ENCODE peak calls at places on chromosomes 5 and 9, in five cellular contexts. One of them, this sample, is unnamed.

GRCh38 chr9:132525308-132525707 is 57.1 kb upstream of the BARHL1 start:
- DNase-seq in HepG2: no peak
- DNase-seq in GM12878: no peak
- DNase-seq in NT2/D1: no peak
- DNase-seq in H1: no peak
- DNase-seq in this sample: no peak

GRCh38 chr9:129225815-129226214 is 47.8 kb upstream of the IER5L start:
- DNase-seq in H1: no peak
- DNase-seq in HepG2: no peak
- DNase-seq in NT2/D1: peak; percentile 58
- DNase-seq in GM12878: no peak
- DNase-seq in this sample: no peak

GRCh38 chr9:29691758-29692407 is 2118.6 kb upstream of the C9orf72 start:
- DNase-seq in HepG2: peak; percentile 36
- DNase-seq in NT2/D1: peak; percentile 65
- DNase-seq in GM12878: no peak
- DNase-seq in H1: peak; percentile 73
- DNase-seq in this sample: peak; percentile 36

GRCh38 chr5:133716475-133717183 is 104.3 kb upstream of the FSTL4 start:
- DNase-seq in HepG2: no peak
- DNase-seq in H1: no peak
- DNase-seq in GM12878: no peak
- DNase-seq in NT2/D1: no peak
- DNase-seq in this sample: no peak

GRCh38 chr5:134545070-134545868 is 19.8 kb downstream of the JADE2 start:
- DNase-seq in NT2/D1: no peak
- DNase-seq in H1: no peak
- DNase-seq in HepG2: no peak
- DNase-seq in GM12878: no peak
- DNase-seq in this sample: no peak

GRCh38 chr5:62896121-62896893 is 317.7 kb downstream of the LRRC70 start:
- DNase-seq in HepG2: no peak
- DNase-seq in NT2/D1: no peak
- DNase-seq in GM12878: no peak
- DNase-seq in H1: no peak
- DNase-seq in this sample: no peak

GRCh38 chr5:15248731-15249130 is 251.2 kb upstream of the FBXL7 start:
- DNase-seq in H1: no peak
- DNase-seq in GM12878: no peak
- DNase-seq in NT2/D1: no peak
- DNase-seq in HepG2: no peak
- DNase-seq in this sample: no peak

GRCh38 chr5:10566556-10567068 is 2.7 kb downstream of the ANKRD33B start:
- DNase-seq in NT2/D1: no peak
- DNase-seq in HepG2: no peak
- DNase-seq in H1: no peak
- DNase-seq in GM12878: no peak
- DNase-seq in this sample: no peak

GRCh38 chr9:77953590-77953989 is 78.0 kb downstream of the GNAQ start:
- DNase-seq in NT2/D1: no peak
- DNase-seq in H1: no peak
- DNase-seq in HepG2: no peak
- DNase-seq in GM12878: no peak
- DNase-seq in this sample: no peak

GRCh38 chr9:5873439-5873838 is 17.2 kb upstream of the MLANA start:
- DNase-seq in H1: no peak
- DNase-seq in HepG2: no peak
- DNase-seq in NT2/D1: no peak
- DNase-seq in GM12878: no peak
- DNase-seq in this sample: no peak

GRCh38 chr9:128554155-128554862 is 1.9 kb downstream of the SPTAN1 start:
- DNase-seq in HepG2: peak; percentile 85
- DNase-seq in H1: peak; percentile 51
- DNase-seq in GM12878: peak; percentile 27
- DNase-seq in NT2/D1: no peak
- DNase-seq in this sample: peak; percentile 41

GRCh38 chr9:27653246-27653645 is 80.0 kb upstream of the C9orf72 start:
- DNase-seq in HepG2: no peak
- DNase-seq in GM12878: no peak
- DNase-seq in NT2/D1: no peak
- DNase-seq in H1: no peak
- DNase-seq in this sample: no peak

GRCh38 chr9:135945969-135946368 is 15.2 kb downstream of the UBAC1 start:
- DNase-seq in HepG2: no peak
- DNase-seq in H1: no peak
- DNase-seq in GM12878: no peak
- DNase-seq in NT2/D1: no peak
- DNase-seq in this sample: no peak

GRCh38 chr5:179696605-179697004 is 2.2 kb upstream of the CANX start:
- DNase-seq in H1: no peak
- DNase-seq in NT2/D1: no peak
- DNase-seq in HepG2: no peak
- DNase-seq in GM12878: no peak
- DNase-seq in this sample: no peak

GRCh38 chr9:4119778-4120554 is 179.9 kb downstream of the GLIS3 start:
- DNase-seq in H1: no peak
- DNase-seq in GM12878: no peak
- DNase-seq in HepG2: no peak
- DNase-seq in NT2/D1: no peak
- DNase-seq in this sample: no peak

GRCh38 chr9:11821541-11821940 is 871.6 kb upstream of the TYRP1 start:
- DNase-seq in HepG2: no peak
- DNase-seq in GM12878: no peak
- DNase-seq in NT2/D1: no peak
- DNase-seq in H1: no peak
- DNase-seq in this sample: no peak

GRCh38 chr5:78467744-78468357 is 107.4 kb downstream of the SCAMP1 start:
- DNase-seq in HepG2: peak; percentile 31
- DNase-seq in H1: no peak
- DNase-seq in NT2/D1: no peak
- DNase-seq in GM12878: peak; percentile 3
- DNase-seq in this sample: peak; percentile 25

GRCh38 chr5:95285406-95285761 is 490 bp upstream of the MCTP1 start:
- DNase-seq in H1: no peak
- DNase-seq in GM12878: no peak
- DNase-seq in HepG2: no peak
- DNase-seq in NT2/D1: no peak
- DNase-seq in this sample: no peak

GRCh38 chr5:134539732-134540131 is 14.3 kb downstream of the JADE2 start:
- DNase-seq in HepG2: no peak
- DNase-seq in GM12878: no peak
- DNase-seq in NT2/D1: peak; percentile 98
- DNase-seq in H1: peak; percentile 88
- DNase-seq in this sample: no peak

GRCh38 chr5:142881727-142882126 is 111.5 kb downstream of the ARHGAP26 start:
- DNase-seq in HepG2: no peak
- DNase-seq in H1: no peak
- DNase-seq in GM12878: no peak
- DNase-seq in NT2/D1: peak; percentile 55
- DNase-seq in this sample: no peak

GRCh38 chr5:122022966-122023365 is 55.1 kb downstream of the LOX start:
- DNase-seq in NT2/D1: no peak
- DNase-seq in H1: no peak
- DNase-seq in GM12878: no peak
- DNase-seq in HepG2: no peak
- DNase-seq in this sample: no peak

GRCh38 chr9:81822967-81823366 is 105.3 kb upstream of the SPATA31D4 start:
- DNase-seq in NT2/D1: no peak
- DNase-seq in HepG2: no peak
- DNase-seq in GM12878: no peak
- DNase-seq in H1: no peak
- DNase-seq in this sample: no peak

GRCh38 chr5:105754056-105754455 is 1916.7 kb downstream of the EFNA5 start:
- DNase-seq in H1: no peak
- DNase-seq in GM12878: no peak
- DNase-seq in HepG2: no peak
- DNase-seq in NT2/D1: no peak
- DNase-seq in this sample: no peak

GRCh38 chr5:33888582-33888981 is 3.2 kb downstream of the ADAMTS12 start:
- DNase-seq in NT2/D1: no peak
- DNase-seq in GM12878: no peak
- DNase-seq in HepG2: no peak
- DNase-seq in H1: no peak
- DNase-seq in this sample: no peak

GRCh38 chr9:79387091-79387490 is 184.7 kb upstream of the TLE4 start:
- DNase-seq in NT2/D1: no peak
- DNase-seq in GM12878: no peak
- DNase-seq in H1: no peak
- DNase-seq in HepG2: no peak
- DNase-seq in this sample: no peak

GRCh38 chr5:57575839-57576238 is 93.2 kb upstream of the ACTBL2 start:
- DNase-seq in NT2/D1: no peak
- DNase-seq in HepG2: no peak
- DNase-seq in H1: no peak
- DNase-seq in GM12878: no peak
- DNase-seq in this sample: no peak

GRCh38 chr5:54862036-54862435 is 123.4 kb downstream of the ESM1 start:
- DNase-seq in NT2/D1: no peak
- DNase-seq in H1: no peak
- DNase-seq in GM12878: no peak
- DNase-seq in HepG2: no peak
- DNase-seq in this sample: no peak

GRCh38 chr5:181171782-181172181 is 24.4 kb downstream of the OR2V2 start:
- DNase-seq in HepG2: no peak
- DNase-seq in H1: no peak
- DNase-seq in GM12878: no peak
- DNase-seq in NT2/D1: no peak
- DNase-seq in this sample: no peak

GRCh38 chr5:100790951-100791350 is 112.1 kb downstream of the ST8SIA4 start:
- DNase-seq in NT2/D1: no peak
- DNase-seq in GM12878: no peak
- DNase-seq in H1: no peak
- DNase-seq in HepG2: no peak
- DNase-seq in this sample: no peak

GRCh38 chr5:100791376-100791775 is 111.7 kb downstream of the ST8SIA4 start:
- DNase-seq in NT2/D1: no peak
- DNase-seq in GM12878: no peak
- DNase-seq in HepG2: no peak
- DNase-seq in H1: no peak
- DNase-seq in this sample: no peak

GRCh38 chr5:100789641-100790160 is 113.4 kb downstream of the ST8SIA4 start:
- DNase-seq in NT2/D1: no peak
- DNase-seq in GM12878: no peak
- DNase-seq in H1: no peak
- DNase-seq in HepG2: no peak
- DNase-seq in this sample: no peak

GRCh38 chr5:100788417-100788816 is 114.7 kb downstream of the ST8SIA4 start:
- DNase-seq in NT2/D1: no peak
- DNase-seq in HepG2: no peak
- DNase-seq in GM12878: no peak
- DNase-seq in H1: no peak
- DNase-seq in this sample: no peak

DNA sequence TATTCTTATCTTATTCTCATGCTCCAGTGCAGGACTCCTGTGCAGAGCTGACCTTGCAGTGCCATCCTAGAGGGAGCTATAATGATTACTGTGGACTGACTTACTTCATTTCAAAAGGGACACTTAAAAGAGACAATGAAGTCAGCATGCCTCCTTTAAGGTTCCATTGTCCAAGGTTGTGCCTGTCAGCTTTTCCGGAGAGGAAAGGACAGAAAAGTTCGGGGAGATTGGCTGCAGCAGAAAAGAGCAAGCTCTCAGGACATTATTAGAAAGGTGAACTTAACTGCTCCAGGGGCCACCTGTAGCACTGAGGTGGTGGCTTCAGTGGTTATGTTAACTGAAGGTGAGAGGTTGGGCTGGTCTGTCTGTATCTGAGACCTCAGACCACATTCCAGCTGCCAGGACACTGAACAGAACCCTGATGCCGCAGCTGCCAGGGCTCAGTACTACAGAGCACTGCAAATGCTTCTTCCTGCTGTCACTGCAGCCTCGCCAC is 112.9 kb downstream of the ST8SIA4 start:
- DNase-seq in NT2/D1: peak; percentile 43
- DNase-seq in HepG2: no peak
- DNase-seq in H1: peak; percentile 55
- DNase-seq in GM12878: no peak
- DNase-seq in this sample: no peak
- TF ChIP-seq SUZ12 in NT2/D1: no peak
- TF ChIP-seq SUZ12 in HepG2: no peak
- TF ChIP-seq SUZ12 in H1: no peak
- TF ChIP-seq SUZ12 in GM12878: no peak
- TF ChIP-seq SUZ12 in this sample: no peak

GRCh38 chr5:177545487-177546261 is 8.7 kb downstream of the FAM193B start:
- DNase-seq in NT2/D1: no peak
- DNase-seq in H1: no peak
- DNase-seq in GM12878: no peak
- DNase-seq in HepG2: no peak
- DNase-seq in this sample: no peak
- TF ChIP-seq SUZ12 in NT2/D1: no peak
- TF ChIP-seq SUZ12 in H1: no peak
- TF ChIP-seq SUZ12 in GM12878: no peak
- TF ChIP-seq SUZ12 in HepG2: no peak
- TF ChIP-seq SUZ12 in this sample: no peak

GRCh38 chr9:37005517-37006140 is 28.4 kb downstream of the PAX5 start:
- DNase-seq in GM12878: no peak
- DNase-seq in HepG2: no peak
- DNase-seq in NT2/D1: no peak
- DNase-seq in H1: no peak
- DNase-seq in this sample: no peak

GRCh38 chr9:37007295-37007694 is 26.8 kb downstream of the PAX5 start:
- DNase-seq in NT2/D1: no peak
- DNase-seq in GM12878: no peak
- DNase-seq in H1: no peak
- DNase-seq in HepG2: no peak
- DNase-seq in this sample: no peak

GRCh38 chr9:37010180-37010579 is 23.9 kb downstream of the PAX5 start:
- DNase-seq in NT2/D1: no peak
- DNase-seq in HepG2: no peak
- DNase-seq in H1: no peak
- DNase-seq in GM12878: no peak
- DNase-seq in this sample: no peak

GRCh38 chr9:37011530-37011929 is 22.5 kb downstream of the PAX5 start:
- DNase-seq in HepG2: no peak
- DNase-seq in H1: no peak
- DNase-seq in NT2/D1: no peak
- DNase-seq in GM12878: no peak
- DNase-seq in this sample: no peak

GRCh38 chr9:37010976-37011375 is 23.1 kb downstream of the PAX5 start:
- DNase-seq in HepG2: no peak
- DNase-seq in H1: no peak
- DNase-seq in GM12878: no peak
- DNase-seq in NT2/D1: no peak
- DNase-seq in this sample: no peak
- TF ChIP-seq SUZ12 in HepG2: no peak
- TF ChIP-seq SUZ12 in H1: no peak
- TF ChIP-seq SUZ12 in GM12878: no peak
- TF ChIP-seq SUZ12 in NT2/D1: no peak
- TF ChIP-seq SUZ12 in this sample: no peak

GRCh38 chr9:68480807-68481206 is 59.9 kb downstream of the TMEM252 start:
- DNase-seq in H1: no peak
- DNase-seq in HepG2: no peak
- DNase-seq in NT2/D1: no peak
- DNase-seq in GM12878: no peak
- DNase-seq in this sample: no peak
- TF ChIP-seq SUZ12 in H1: no peak
- TF ChIP-seq SUZ12 in HepG2: no peak
- TF ChIP-seq SUZ12 in NT2/D1: no peak
- TF ChIP-seq SUZ12 in GM12878: no peak
- TF ChIP-seq SUZ12 in this sample: no peak

GRCh38 chr9:31542384-31543055 is 841.9 kb upstream of the ACO1 start:
- DNase-seq in H1: no peak
- DNase-seq in NT2/D1: peak; percentile 13
- DNase-seq in HepG2: peak; percentile 12
- DNase-seq in GM12878: peak; percentile 26
- DNase-seq in this sample: peak; percentile 16
- TF ChIP-seq SUZ12 in H1: no peak
- TF ChIP-seq SUZ12 in NT2/D1: no peak
- TF ChIP-seq SUZ12 in HepG2: no peak
- TF ChIP-seq SUZ12 in GM12878: no peak
- TF ChIP-seq SUZ12 in this sample: no peak

This sample was measured in HEK293T.